ENCODE peak calls at places on chromosomes 4 and X, in five cellular contexts. One of them, this sample, is unnamed. For H3K36me3, the result is how much of the 10 kb centered on the place peaks cover.

GRCh38 chrX:30212172-30212571 is 3.2 kb upstream of the MAGEB2 start:
- DNase-seq in GM12878: no peak
- DNase-seq in ovary: no peak
- DNase-seq in H1: no peak
- DNase-seq in K562: no peak
- DNase-seq in this sample: no peak

GRCh38 chrX:144006811-144007210 is 122.9 kb downstream of the UBE2NL start:
- DNase-seq in GM12878: no peak
- DNase-seq in ovary: no peak
- DNase-seq in H1: no peak
- DNase-seq in K562: no peak
- DNase-seq in this sample: no peak

GRCh38 chrX:19566359-19567141 is 51.2 kb upstream of the MAP3K15 start:
- DNase-seq in GM12878: peak
- DNase-seq in ovary: no peak
- DNase-seq in H1: no peak
- DNase-seq in K562: no peak
- DNase-seq in this sample: no peak

GRCh38 chr4:54741161-54741560 is 83.4 kb downstream of the KIT start:
- DNase-seq in GM12878: no peak
- DNase-seq in ovary: no peak
- DNase-seq in H1: no peak
- DNase-seq in K562: no peak
- DNase-seq in this sample: no peak

GRCh38 chr4:145069361-145069760 is 28.6 kb downstream of the ANAPC10 start:
- DNase-seq in GM12878: no peak
- DNase-seq in ovary: no peak
- DNase-seq in H1: no peak
- DNase-seq in K562: no peak
- DNase-seq in this sample: no peak

GRCh38 chrX:154529206-154529612 is 13.2 kb upstream of the FAM3A start:
- DNase-seq in GM12878: no peak
- DNase-seq in ovary: peak
- DNase-seq in H1: no peak
- DNase-seq in K562: no peak
- DNase-seq in this sample: no peak

GRCh38 chr4:184383497-184384055 is 90.8 kb downstream of the IRF2 start:
- DNase-seq in GM12878: no peak
- DNase-seq in ovary: peak
- DNase-seq in H1: no peak
- DNase-seq in K562: no peak
- DNase-seq in this sample: no peak

GRCh38 chrX:133538148-133538547 is 122.9 kb upstream of the GPC4 start:
- DNase-seq in GM12878: no peak
- DNase-seq in ovary: no peak
- DNase-seq in H1: no peak
- DNase-seq in K562: no peak
- DNase-seq in this sample: no peak

GRCh38 chr4:185542626-185543336 is 7.5 kb upstream of the PDLIM3 start:
- DNase-seq in GM12878: no peak
- DNase-seq in ovary: peak
- DNase-seq in H1: no peak
- DNase-seq in K562: no peak
- DNase-seq in this sample: no peak

GRCh38 chr4:40185830-40186664 is 10.8 kb upstream of the RHOH start:
- DNase-seq in GM12878: peak
- DNase-seq in ovary: no peak
- DNase-seq in H1: peak
- DNase-seq in K562: no peak
- DNase-seq in this sample: no peak

GRCh38 chrX:48468693-48469691 is 1.1 kb downstream of the SLC38A5 start:
- DNase-seq in GM12878: no peak
- DNase-seq in ovary: peak
- DNase-seq in H1: peak
- DNase-seq in K562: peak
- DNase-seq in this sample: no peak

GRCh38 chrX:39645059-39645895 is 452.5 kb downstream of the BCOR start:
- DNase-seq in GM12878: no peak
- DNase-seq in ovary: peak
- DNase-seq in H1: no peak
- DNase-seq in K562: peak
- DNase-seq in this sample: peak

GRCh38 chr4:37967749-37968148 is 7.6 kb downstream of the PTTG2 start:
- DNase-seq in GM12878: no peak
- DNase-seq in ovary: no peak
- DNase-seq in H1: no peak
- DNase-seq in K562: no peak
- DNase-seq in this sample: no peak

GRCh38 chrX:73913580-73913979 is 350.6 kb downstream of the CHIC1 start:
- DNase-seq in GM12878: no peak
- DNase-seq in ovary: no peak
- DNase-seq in H1: no peak
- DNase-seq in K562: no peak
- DNase-seq in this sample: peak

GRCh38 chr4:134219043-134219442 is 17.5 kb upstream of the PABPC4L start:
- DNase-seq in GM12878: no peak
- DNase-seq in ovary: no peak
- DNase-seq in H1: no peak
- DNase-seq in K562: no peak
- DNase-seq in this sample: no peak

GRCh38 chrX:104084534-104085277 is 8.7 kb upstream of the TMSB15C start:
- DNase-seq in GM12878: no peak
- DNase-seq in ovary: no peak
- DNase-seq in H1: no peak
- DNase-seq in K562: no peak
- DNase-seq in this sample: no peak

GRCh38 chr4:76090241-76090691 is 15.8 kb downstream of the ART3 start:
- DNase-seq in GM12878: no peak
- DNase-seq in ovary: no peak
- DNase-seq in H1: no peak
- DNase-seq in K562: peak
- DNase-seq in this sample: peak

GRCh38 chrX:16966745-16967144 is 20.3 kb downstream of the REPS2 start:
- DNase-seq in GM12878: no peak
- DNase-seq in ovary: no peak
- DNase-seq in H1: no peak
- DNase-seq in K562: no peak
- DNase-seq in this sample: no peak

GRCh38 chr4:140595065-140595464 is 26.3 kb upstream of the UCP1 start:
- DNase-seq in GM12878: no peak
- DNase-seq in ovary: no peak
- DNase-seq in H1: peak
- DNase-seq in K562: no peak
- DNase-seq in this sample: no peak

GRCh38 chrX:13764765-13765164 is 30.2 kb downstream of the OFD1 start:
- DNase-seq in GM12878: no peak
- DNase-seq in ovary: no peak
- DNase-seq in H1: no peak
- DNase-seq in K562: no peak
- DNase-seq in this sample: no peak

GRCh38 chr4:65580551-65580950 is 89.7 kb downstream of the EPHA5 start:
- DNase-seq in GM12878: no peak
- DNase-seq in ovary: no peak
- DNase-seq in H1: no peak
- DNase-seq in K562: no peak
- DNase-seq in this sample: no peak

GRCh38 chr4:27048350-27049100 is 187.9 kb downstream of the STIM2 start:
- DNase-seq in GM12878: no peak
- DNase-seq in ovary: no peak
- DNase-seq in H1: no peak
- DNase-seq in K562: peak
- DNase-seq in this sample: no peak

GRCh38 chrX:10507181-10507580 is 113.2 kb downstream of the MID1 start:
- DNase-seq in GM12878: no peak
- DNase-seq in ovary: no peak
- DNase-seq in H1: no peak
- DNase-seq in K562: no peak
- DNase-seq in this sample: no peak

GRCh38 chrX:46704767-46705386 is 54.0 kb downstream of the SLC9A7 start:
- DNase-seq in GM12878: peak
- DNase-seq in ovary: no peak
- DNase-seq in H1: no peak
- DNase-seq in K562: no peak
- DNase-seq in this sample: no peak

GRCh38 chrX:66018585-66019309 is 21.1 kb downstream of the VSIG4 start:
- DNase-seq in GM12878: no peak
- DNase-seq in ovary: no peak
- DNase-seq in H1: no peak
- DNase-seq in K562: no peak
- DNase-seq in this sample: no peak

GRCh38 chrX:153778684-153779101 is 2.1 kb upstream of the SRPK3 start:
- DNase-seq in GM12878: no peak
- DNase-seq in ovary: no peak
- DNase-seq in H1: no peak
- DNase-seq in K562: no peak
- DNase-seq in this sample: no peak

GRCh38 chr4:142408003-142408441 is 438.1 kb downstream of the INPP4B start:
- DNase-seq in GM12878: no peak
- DNase-seq in ovary: no peak
- DNase-seq in H1: no peak
- DNase-seq in K562: no peak
- DNase-seq in this sample: no peak

GRCh38 chr4:111334356-111334755 is 711.5 kb upstream of the PITX2 start:
- DNase-seq in GM12878: no peak
- DNase-seq in ovary: no peak
- DNase-seq in H1: no peak
- DNase-seq in K562: no peak
- DNase-seq in this sample: no peak

GRCh38 chrX:111823068-111823467 is 52.9 kb upstream of the TRPC5OS start:
- DNase-seq in GM12878: no peak
- DNase-seq in ovary: no peak
- DNase-seq in H1: peak
- DNase-seq in K562: peak
- DNase-seq in this sample: no peak

GRCh38 chr4:2934077-2934812 is 29.0 kb downstream of the NOP14 start:
- DNase-seq in GM12878: no peak
- DNase-seq in ovary: peak
- DNase-seq in H1: no peak
- DNase-seq in K562: peak
- DNase-seq in this sample: peak

GRCh38 chrX:12919051-12919450 is 12.6 kb downstream of the TLR8 start:
- DNase-seq in GM12878: no peak
- DNase-seq in ovary: no peak
- DNase-seq in H1: no peak
- DNase-seq in K562: no peak
- DNase-seq in this sample: no peak

GRCh38 chr4:182604161-182604591 is 313.0 kb downstream of the DCTD start:
- DNase-seq in GM12878: no peak
- DNase-seq in ovary: no peak
- DNase-seq in H1: no peak
- DNase-seq in K562: no peak
- DNase-seq in this sample: no peak

GRCh38 chr4:157072002-157072401 is 3.9 kb upstream of the GLRB start:
- DNase-seq in GM12878: no peak
- DNase-seq in ovary: no peak
- DNase-seq in H1: no peak
- DNase-seq in K562: no peak
- DNase-seq in this sample: no peak

GRCh38 chrX:12984629-12985303 is 9.9 kb downstream of the TMSB4X start:
- DNase-seq in GM12878: no peak
- DNase-seq in ovary: no peak
- DNase-seq in H1: no peak
- DNase-seq in K562: peak
- DNase-seq in this sample: no peak

GRCh38 chr4:141486375-141486997 is 149.9 kb upstream of the IL15 start:
- DNase-seq in GM12878: no peak
- DNase-seq in ovary: no peak
- DNase-seq in H1: no peak
- DNase-seq in K562: no peak
- DNase-seq in this sample: no peak

GRCh38 chr4:109302366-109303140 is at the start of gene COL25A1:
- DNase-seq in GM12878: no peak
- DNase-seq in ovary: peak
- DNase-seq in H1: peak
- DNase-seq in K562: no peak
- DNase-seq in this sample: no peak
- H3K4me3 ChIP-seq in GM12878: no peak
- H3K4me3 ChIP-seq in ovary: peak
- H3K4me3 ChIP-seq in H1: peak
- H3K4me3 ChIP-seq in K562: no peak
- H3K4me3 ChIP-seq in this sample: peak

GRCh38 chr4:109672173-109672572 is 31.1 kb downstream of the CASP6 start:
- DNase-seq in GM12878: no peak
- DNase-seq in ovary: no peak
- DNase-seq in H1: no peak
- DNase-seq in K562: no peak
- DNase-seq in this sample: no peak
- H3K36me3 ChIP-seq in GM12878: under half
- H3K36me3 ChIP-seq in ovary: under half
- H3K36me3 ChIP-seq in H1: under half
- H3K36me3 ChIP-seq in K562: under half
- H3K36me3 ChIP-seq in this sample: under half

DNA sequence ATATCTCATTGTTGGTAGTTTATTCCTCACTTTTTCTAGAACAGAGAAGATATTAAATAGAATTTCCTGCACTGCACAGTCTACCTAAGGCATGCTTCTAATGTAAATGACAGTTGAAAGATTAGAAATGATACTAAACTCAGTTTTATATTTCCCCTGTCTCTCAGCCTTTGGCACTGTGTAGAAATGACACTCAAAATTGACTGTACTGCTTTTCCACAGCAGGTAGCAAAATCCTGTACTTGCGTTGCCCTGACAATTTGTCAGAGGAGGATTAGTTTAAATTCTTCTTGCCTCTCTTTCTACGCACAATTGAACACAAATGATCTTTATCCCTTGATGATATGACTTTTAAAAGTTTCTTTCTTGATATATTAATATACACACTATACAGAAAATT is 347.6 kb downstream of the SPOCK3 start:
- DNase-seq in GM12878: no peak
- DNase-seq in ovary: no peak
- DNase-seq in H1: no peak
- DNase-seq in K562: no peak
- DNase-seq in this sample: no peak
- TF ChIP-seq EP300 in GM12878: no peak
- TF ChIP-seq EP300 in ovary: no peak
- TF ChIP-seq EP300 in H1: no peak
- TF ChIP-seq EP300 in K562: no peak
- TF ChIP-seq EP300 in this sample: no peak

GRCh38 chr4:17512973-17513665 is 1.2 kb upstream of the QDPR start:
- DNase-seq in GM12878: no peak
- DNase-seq in ovary: no peak
- DNase-seq in H1: no peak
- DNase-seq in K562: no peak
- DNase-seq in this sample: no peak
- H3K4me3 ChIP-seq in GM12878: no peak
- H3K4me3 ChIP-seq in ovary: no peak
- H3K4me3 ChIP-seq in H1: no peak
- H3K4me3 ChIP-seq in K562: no peak
- H3K4me3 ChIP-seq in this sample: no peak

DNA sequence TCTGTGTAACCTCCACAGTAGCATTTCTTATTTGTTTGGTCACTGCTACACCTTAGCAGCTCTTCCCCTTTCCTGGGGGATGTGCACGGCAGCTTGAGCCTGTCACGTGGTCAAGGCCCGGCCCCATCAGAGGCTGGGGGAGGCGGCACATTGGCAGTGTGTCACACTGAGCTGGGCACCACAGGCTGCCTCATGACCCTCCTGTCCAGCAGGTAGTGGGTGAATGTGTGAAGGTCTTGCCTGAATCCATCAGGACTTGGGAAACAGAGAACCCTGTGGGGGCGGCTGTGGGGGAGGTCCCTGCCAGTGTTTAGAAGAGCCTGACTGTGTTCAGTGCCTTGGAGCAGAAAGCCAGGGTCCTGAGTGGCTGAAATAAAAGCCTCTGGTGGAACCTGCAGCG is 33.2 kb downstream of the WFS1 start:
- DNase-seq in GM12878: no peak
- DNase-seq in ovary: no peak
- DNase-seq in H1: no peak
- DNase-seq in K562: no peak
- DNase-seq in this sample: no peak
- H3K36me3 ChIP-seq in GM12878: under half
- H3K36me3 ChIP-seq in ovary: under half
- H3K36me3 ChIP-seq in H1: under half
- H3K36me3 ChIP-seq in K562: under half
- H3K36me3 ChIP-seq in this sample: half or more

This sample was measured in tibial nerve.